ENCODE peak calls at places on chromosome 13, in five cellular contexts. F, M, J, Q and T are unnamed samples.

GRCh38 chr13:28637714-28638355 is 21.1 kb upstream of the POMP start:
- DNase-seq in M (peak), J (no peak), F (no peak), Q (no peak), T (no peak)

GRCh38 chr13:64339373-64340063 is 2890.6 kb downstream of the PCDH9 start:
- DNase-seq in F (no peak), Q (no peak), M (no peak), J (no peak), T (no peak)

GRCh38 chr13:68176486-68176885 is 946.4 kb upstream of the PCDH9 start:
- DNase-seq in M (peak), J (no peak), Q (no peak), F (no peak), T (no peak)

GRCh38 chr13:26967119-26968038 is 204.2 kb downstream of the USP12 start:
- DNase-seq in F (no peak), J (peak), Q (no peak), M (peak), T (no peak)

GRCh38 chr13:97359181-97360057 is 74.5 kb upstream of the RAP2A start:
- DNase-seq in F (no peak), Q (peak), J (peak), M (peak), T (peak)

GRCh38 chr13:33258437-33259193 is 26.9 kb downstream of the STARD13 start:
- DNase-seq in F (no peak), Q (no peak), M (peak), J (no peak), T (no peak)

GRCh38 chr13:52371736-52372247 is 34.2 kb downstream of the THSD1 start:
- DNase-seq in J (peak), Q (no peak), F (no peak), M (peak), T (peak)

GRCh38 chr13:102877285-102877684 is 31.5 kb downstream of the ERCC5 start:
- DNase-seq in Q (no peak), J (no peak), M (peak), F (no peak), T (no peak)

GRCh38 chr13:74128171-74128767 is 5.9 kb downstream of the KLF12 start:
- DNase-seq in M (peak), Q (no peak), J (no peak), F (no peak), T (peak)

GRCh38 chr13:99845136-99845874 is 126.3 kb downstream of the ZIC5 start:
- DNase-seq in Q (no peak), F (no peak), J (no peak), M (no peak), T (no peak)

GRCh38 chr13:44098559-44098958 is 218.9 kb downstream of the LACC1 start:
- DNase-seq in Q (no peak), M (no peak), F (no peak), J (no peak), T (no peak)

GRCh38 chr13:95644611-95645052 is at the start of gene DZIP1:
- DNase-seq in F (peak), Q (no peak), M (peak), J (peak), T (peak)